ENCODE peak calls at places on chromosomes 2 and 18, in eight cellular contexts. I is activated CD4-positive, CD25-positive, alpha-beta regulatory T cell; R is foreskin fibroblast; C is A172; S is NCI-H1092 treated with DMSO at 0.1 percent for 48 hours; K is pulmonary artery endothelial cell; M is stimulated activated CD4-positive, alpha-beta T cell treated with anti-CD3 and anti-CD28 coated beads, Interleukin-12 subunit alpha, Interleukin-12 subunit beta, amount 100 ng/mL, for 48 hours; A is GM12892. U is an unnamed sample.

GRCh38 chr2:84946204-84947009 is 24.6 kb upstream of the KCMF1 start:
- DNase-seq in I (peak), R (peak), C (peak), S (no peak), K (no peak), M (peak), A (no peak), U (no peak)

GRCh38 chr2:96907405-96908041 is 37.6 kb upstream of the SEMA4C start:
- DNase-seq in I (no peak), R (peak), C (no peak), S (peak), K (no peak), M (no peak), A (no peak), U (no peak)

GRCh38 chr2:173386441-173387044 is 31.9 kb downstream of the CDCA7 start:
- DNase-seq in I (no peak), R (no peak), C (no peak), S (no peak), K (no peak), M (no peak), A (no peak), U (no peak)

GRCh38 chr2:128720440-128721022 is 401.9 kb upstream of the HS6ST1 start:
- DNase-seq in I (no peak), R (no peak), C (no peak), S (no peak), K (no peak), M (no peak), A (no peak), U (no peak)

GRCh38 chr2:224832207-224832606 is 116.0 kb upstream of the CCDC195 start:
- DNase-seq in I (no peak), R (no peak), C (no peak), S (no peak), K (no peak), M (no peak), A (no peak), U (no peak)

GRCh38 chr18:69447886-69448285 is 47.2 kb downstream of the DOK6 start:
- DNase-seq in I (no peak), R (no peak), C (no peak), S (no peak), K (no peak), M (no peak), A (no peak), U (no peak)

GRCh38 chr2:230067990-230068657 is 600 bp downstream of the SLC16A14 start:
- DNase-seq in I (no peak), R (peak), C (no peak), S (peak), K (no peak), M (peak), A (peak), U (no peak)

GRCh38 chr2:10087360-10087759 is 7.1 kb upstream of the CYS1 start:
- DNase-seq in I (no peak), R (no peak), C (no peak), S (no peak), K (no peak), M (no peak), A (no peak), U (no peak)

GRCh38 chr18:30352551-30353168 is 689.9 kb downstream of the DSC3 start:
- DNase-seq in I (no peak), R (no peak), C (no peak), S (no peak), K (no peak), M (no peak), A (no peak), U (no peak)

GRCh38 chr2:164842624-164842966 is 972 bp upstream of the COBLL1 start:
- DNase-seq in I (no peak), R (no peak), C (no peak), S (no peak), K (no peak), M (no peak), A (no peak), U (no peak)

GRCh38 chr18:74023220-74023619 is 124.4 kb downstream of the FBXO15 start:
- DNase-seq in I (no peak), R (no peak), C (no peak), S (no peak), K (no peak), M (no peak), A (no peak), U (no peak)

GRCh38 chr2:105935048-105935447 is 190.3 kb downstream of the NCK2 start:
- DNase-seq in I (no peak), R (no peak), C (no peak), S (no peak), K (no peak), M (no peak), A (no peak), U (no peak)

GRCh38 chr2:231287696-231288095 is 89.3 kb downstream of the ARMC9 start:
- DNase-seq in I (no peak), R (no peak), C (no peak), S (no peak), K (no peak), M (no peak), A (no peak), U (no peak)

GRCh38 chr2:68767031-68767961 is 32.7 kb downstream of the ARHGAP25 start:
- DNase-seq in I (peak), R (no peak), C (no peak), S (no peak), K (no peak), M (no peak), A (no peak), U (no peak)